ENCODE peak calls at places on chromosomes 11 and 22, in six cellular contexts. One of them, this sample, is unnamed.

GRCh38 chr22:46575915-46576555 is 38.6 kb upstream of the CELSR1 start:
- DNase-seq in mesenchymal stem cell: no peak
- DNase-seq in neural progenitor cell: peak
- DNase-seq in caudate nucleus: no peak
- DNase-seq in prostate gland: no peak
- DNase-seq in GM23338: peak
- DNase-seq in this sample: peak

GRCh38 chr11:13889566-13890214 is 72.8 kb upstream of the SPON1 start:
- DNase-seq in prostate gland: no peak
- DNase-seq in caudate nucleus: no peak
- DNase-seq in mesenchymal stem cell: no peak
- DNase-seq in neural progenitor cell: no peak
- DNase-seq in GM23338: no peak
- DNase-seq in this sample: no peak

GRCh38 chr22:44305888-44306287 is 6.9 kb downstream of the SHISAL1 start:
- DNase-seq in prostate gland: no peak
- DNase-seq in GM23338: no peak
- DNase-seq in caudate nucleus: no peak
- DNase-seq in mesenchymal stem cell: no peak
- DNase-seq in neural progenitor cell: no peak
- DNase-seq in this sample: no peak

GRCh38 chr11:77267910-77268309 is 33.6 kb downstream of the GDPD4 start:
- DNase-seq in prostate gland: no peak
- DNase-seq in caudate nucleus: no peak
- DNase-seq in neural progenitor cell: no peak
- DNase-seq in mesenchymal stem cell: peak
- DNase-seq in GM23338: no peak
- DNase-seq in this sample: no peak

GRCh38 chr22:48710410-48710809 is 1117.3 kb downstream of the BRD1 start:
- DNase-seq in GM23338: no peak
- DNase-seq in caudate nucleus: no peak
- DNase-seq in prostate gland: no peak
- DNase-seq in mesenchymal stem cell: no peak
- DNase-seq in neural progenitor cell: no peak
- DNase-seq in this sample: peak

GRCh38 chr22:37046589-37046988 is 5.0 kb upstream of the KCTD17 start:
- DNase-seq in neural progenitor cell: no peak
- DNase-seq in caudate nucleus: no peak
- DNase-seq in prostate gland: no peak
- DNase-seq in mesenchymal stem cell: no peak
- DNase-seq in GM23338: no peak
- DNase-seq in this sample: no peak

GRCh38 chr11:100863080-100863581 is 176.0 kb downstream of the ARHGAP42 start:
- DNase-seq in neural progenitor cell: peak
- DNase-seq in prostate gland: no peak
- DNase-seq in caudate nucleus: no peak
- DNase-seq in mesenchymal stem cell: peak
- DNase-seq in GM23338: peak
- DNase-seq in this sample: no peak

GRCh38 chr11:64457416-64458010 is 98.6 kb downstream of the RPS6KA4 start:
- DNase-seq in neural progenitor cell: no peak
- DNase-seq in prostate gland: no peak
- DNase-seq in mesenchymal stem cell: no peak
- DNase-seq in caudate nucleus: no peak
- DNase-seq in GM23338: no peak
- DNase-seq in this sample: no peak

GRCh38 chr11:2987881-2988280 is 4.2 kb downstream of the NAP1L4 start:
- DNase-seq in caudate nucleus: no peak
- DNase-seq in mesenchymal stem cell: no peak
- DNase-seq in GM23338: no peak
- DNase-seq in neural progenitor cell: no peak
- DNase-seq in prostate gland: no peak
- DNase-seq in this sample: no peak

GRCh38 chr22:48660795-48661740 is 1166.6 kb downstream of the BRD1 start:
- DNase-seq in prostate gland: no peak
- DNase-seq in GM23338: no peak
- DNase-seq in neural progenitor cell: peak
- DNase-seq in caudate nucleus: no peak
- DNase-seq in mesenchymal stem cell: no peak
- DNase-seq in this sample: no peak

GRCh38 chr11:7599209-7599608 is 74.1 kb downstream of the CYB5R2 start:
- DNase-seq in caudate nucleus: no peak
- DNase-seq in neural progenitor cell: no peak
- DNase-seq in GM23338: no peak
- DNase-seq in mesenchymal stem cell: no peak
- DNase-seq in prostate gland: no peak
- DNase-seq in this sample: no peak

GRCh38 chr11:7597620-7598019 is 75.7 kb downstream of the CYB5R2 start:
- DNase-seq in caudate nucleus: no peak
- DNase-seq in mesenchymal stem cell: no peak
- DNase-seq in prostate gland: peak
- DNase-seq in GM23338: no peak
- DNase-seq in neural progenitor cell: no peak
- DNase-seq in this sample: no peak

GRCh38 chr11:7595951-7596350 is 77.3 kb downstream of the CYB5R2 start:
- DNase-seq in GM23338: no peak
- DNase-seq in caudate nucleus: no peak
- DNase-seq in neural progenitor cell: no peak
- DNase-seq in mesenchymal stem cell: no peak
- DNase-seq in prostate gland: no peak
- DNase-seq in this sample: no peak

GRCh38 chr11:7595016-7595869 is 78.1 kb downstream of the CYB5R2 start:
- DNase-seq in GM23338: peak
- DNase-seq in mesenchymal stem cell: no peak
- DNase-seq in neural progenitor cell: peak
- DNase-seq in prostate gland: no peak
- DNase-seq in caudate nucleus: no peak
- DNase-seq in this sample: no peak

GRCh38 chr11:7596975-7597391 is 76.3 kb downstream of the CYB5R2 start:
- DNase-seq in prostate gland: peak
- DNase-seq in neural progenitor cell: no peak
- DNase-seq in mesenchymal stem cell: no peak
- DNase-seq in caudate nucleus: no peak
- DNase-seq in GM23338: no peak
- DNase-seq in this sample: no peak
- H3K27ac ChIP-seq in prostate gland: peak
- H3K27ac ChIP-seq in neural progenitor cell: no peak
- H3K27ac ChIP-seq in mesenchymal stem cell: no peak
- H3K27ac ChIP-seq in caudate nucleus: no peak
- H3K27ac ChIP-seq in GM23338: no peak
- H3K27ac ChIP-seq in this sample: no peak

DNA sequence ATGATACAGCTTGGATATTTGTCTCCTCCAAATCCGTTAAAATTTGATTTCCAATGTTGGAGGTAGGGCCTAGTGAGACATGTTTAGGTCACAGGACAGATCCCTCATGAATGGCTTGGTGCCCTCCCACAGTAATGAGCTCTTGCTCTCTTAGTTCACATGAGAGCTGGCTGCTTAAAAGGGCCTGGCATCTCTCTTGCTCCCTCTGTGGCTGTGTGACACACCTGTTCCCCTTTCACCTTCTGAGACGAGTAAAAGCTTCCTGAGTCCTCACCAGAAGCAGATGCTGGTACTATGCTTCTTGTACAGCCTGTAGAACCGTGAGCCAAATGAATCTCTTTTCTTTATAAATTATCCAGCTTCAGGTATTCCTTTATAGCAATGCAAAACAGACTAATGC is 3.5 kb downstream of the VPS37C start:
- DNase-seq in mesenchymal stem cell: no peak
- DNase-seq in neural progenitor cell: no peak
- DNase-seq in GM23338: peak
- DNase-seq in prostate gland: no peak
- DNase-seq in caudate nucleus: no peak
- DNase-seq in this sample: no peak
- H3K27ac ChIP-seq in mesenchymal stem cell: no peak
- H3K27ac ChIP-seq in neural progenitor cell: no peak
- H3K27ac ChIP-seq in GM23338: no peak
- H3K27ac ChIP-seq in prostate gland: peak
- H3K27ac ChIP-seq in caudate nucleus: no peak
- H3K27ac ChIP-seq in this sample: peak

GRCh38 chr11:9260182-9261146 is 4.7 kb downstream of the DENND5A start:
- DNase-seq in GM23338: peak
- DNase-seq in neural progenitor cell: no peak
- DNase-seq in caudate nucleus: no peak
- DNase-seq in prostate gland: no peak
- DNase-seq in mesenchymal stem cell: peak
- DNase-seq in this sample: no peak
- H3K27ac ChIP-seq in GM23338: peak
- H3K27ac ChIP-seq in neural progenitor cell: no peak
- H3K27ac ChIP-seq in caudate nucleus: no peak
- H3K27ac ChIP-seq in prostate gland: no peak
- H3K27ac ChIP-seq in mesenchymal stem cell: no peak
- H3K27ac ChIP-seq in this sample: no peak

DNA sequence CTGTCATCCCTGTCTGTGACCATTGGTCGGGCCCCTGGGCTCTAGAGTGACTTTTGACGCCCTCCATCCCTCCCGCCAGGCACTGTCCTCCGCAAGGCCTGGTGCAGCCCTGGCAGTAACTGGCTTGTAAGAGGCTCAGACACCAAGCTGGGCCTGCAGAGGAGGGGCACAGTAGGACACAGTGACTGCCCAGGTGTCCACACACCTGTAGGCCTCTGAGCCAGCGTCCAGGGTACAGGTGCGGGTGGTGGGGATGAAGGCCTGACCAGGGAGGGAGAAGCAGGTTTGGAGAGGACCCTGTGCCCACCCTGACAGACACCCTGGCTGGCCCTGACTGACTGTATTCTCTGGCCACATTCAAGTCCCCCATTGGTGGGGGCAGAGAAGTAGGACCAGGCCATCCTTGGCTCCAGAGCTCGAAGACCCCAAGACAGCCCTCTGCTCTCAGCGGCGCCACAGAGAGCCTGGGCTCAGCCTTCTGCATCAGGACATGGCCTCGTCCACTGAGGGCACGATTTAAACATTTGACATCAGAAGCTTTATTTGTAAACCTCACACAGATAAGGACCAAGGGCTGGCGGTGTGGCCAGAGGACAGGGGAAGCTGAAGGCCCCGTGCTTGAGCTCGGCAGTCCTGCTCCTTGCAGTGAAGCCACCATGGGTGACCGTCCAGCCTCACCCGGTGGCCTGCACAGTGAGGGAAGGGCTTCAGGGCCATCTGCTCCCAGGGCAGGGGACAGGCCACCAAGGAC is 31.4 kb downstream of the PPIL2 start:
- DNase-seq in mesenchymal stem cell: no peak
- DNase-seq in prostate gland: no peak
- DNase-seq in neural progenitor cell: no peak
- DNase-seq in GM23338: no peak
- DNase-seq in caudate nucleus: no peak
- DNase-seq in this sample: no peak
- H3K27ac ChIP-seq in mesenchymal stem cell: no peak
- H3K27ac ChIP-seq in prostate gland: no peak
- H3K27ac ChIP-seq in neural progenitor cell: no peak
- H3K27ac ChIP-seq in GM23338: no peak
- H3K27ac ChIP-seq in caudate nucleus: no peak
- H3K27ac ChIP-seq in this sample: no peak